ENCODE peak calls at places on chromosomes 6 and 20, in six cellular contexts. S is HCEC 1CT; T is ecto neural progenitor cell; V is stimulated activated CD4-positive, alpha-beta T cell treated with anti-CD3 and anti-CD28 coated beads, Interleukin-1b, Interleukin-23, amount 100 ng/mL, for 1 hour; P is activated T-cell treated with anti-CD3 and anti-CD28 coated beads, Interleukin-2, amount 50 U/mL, for 24 hours; F is EH. N is an unnamed sample.

GRCh38 chr6:150327117-150327774 is 41.6 kb upstream of the IYD start:
- DNase-seq in V (no peak), F (no peak), P (no peak), S (no peak), T (no peak), N (no peak)

GRCh38 chr6:45655630-45656422 is 278.1 kb upstream of the SUPT3H start:
- DNase-seq in V (no peak), P (no peak), S (peak; percentile 100), T (no peak), F (peak; percentile 100), N (no peak)

GRCh38 chr6:119323926-119324325 is 25.6 kb downstream of the MAN1A1 start:
- DNase-seq in S (no peak), F (no peak), V (no peak), P (no peak), T (no peak), N (no peak)

GRCh38 chr6:86888311-86888710 is 49.0 kb upstream of the HTR1E start:
- DNase-seq in P (no peak), F (no peak), V (no peak), S (no peak), T (no peak), N (no peak)

GRCh38 chr6:46998436-46999017 is 43.6 kb downstream of the ADGRF1 start:
- DNase-seq in P (no peak), S (no peak), F (peak; percentile 36), V (no peak), T (no peak), N (no peak)

GRCh38 chr6:30463651-30464618 is 25.4 kb upstream of the HLA-E start:
- DNase-seq in F (peak; percentile 68), V (no peak), S (peak; percentile 30), P (peak; percentile 73), T (no peak), N (no peak)

GRCh38 chr6:150069707-150070106 is 786 bp upstream of the ULBP3 start:
- DNase-seq in V (no peak), T (peak; percentile 53), S (no peak), F (no peak), P (no peak), N (peak; percentile 69)

GRCh38 chr6:1377526-1378223 is 11.7 kb upstream of the FOXF2 start:
- DNase-seq in F (no peak), V (no peak), S (no peak), P (no peak), T (no peak), N (no peak)

GRCh38 chr6:13724174-13724573 is 12.5 kb upstream of the RANBP9 start:
- DNase-seq in P (no peak), T (no peak), F (peak; percentile 17), V (no peak), S (no peak), N (no peak)

GRCh38 chr6:24666616-24667377 is at the start of the genes ACOT13 and TDP2:
- DNase-seq in P (peak; percentile 96), S (peak; percentile 95), V (peak; percentile 92), T (peak; percentile 98), F (peak; percentile 97), N (peak; percentile 97)

GRCh38 chr6:150149146-150149545 is 6.3 kb downstream of the PPP1R14C start:
- DNase-seq in S (no peak), F (no peak), P (no peak), V (no peak), T (no peak), N (no peak)

GRCh38 chr6:109947001-109947400 is 31.1 kb upstream of the GPR6 start:
- DNase-seq in P (no peak), F (no peak), S (no peak), V (no peak), T (no peak), N (no peak)

GRCh38 chr6:16276991-16277981 is 38.9 kb downstream of the GMPR start:
- DNase-seq in V (no peak), S (peak; percentile 86), T (peak; percentile 81), P (no peak), F (peak; percentile 94), N (peak; percentile 48)

GRCh38 chr20:9615766-9616454 is 101.5 kb downstream of the LAMP5 start:
- DNase-seq in S (no peak), V (no peak), F (no peak), T (no peak), P (no peak), N (no peak)

GRCh38 chr6:111950661-111951426 is 77.6 kb upstream of the FYN start:
- DNase-seq in F (peak; percentile 76), S (no peak), T (no peak), P (no peak), V (no peak), N (no peak)

GRCh38 chr6:136113736-136114173 is 136.4 kb downstream of the MTFR2 start:
- DNase-seq in P (no peak), V (no peak), F (peak; percentile 86), T (peak; percentile 73), S (peak; percentile 67), N (peak; percentile 49)

GRCh38 chr6:138289739-138290138 is 71.4 kb upstream of the PBOV1 start:
- DNase-seq in T (no peak), V (no peak), F (peak; percentile 15), P (no peak), S (no peak), N (peak; percentile 34)

GRCh38 chr6:151051164-151051563 is 185.7 kb downstream of the MTHFD1L start:
- DNase-seq in S (no peak), V (no peak), P (no peak), T (peak; percentile 12), F (no peak), N (no peak)

GRCh38 chr6:39380837-39381534 is 58.5 kb upstream of the KCNK16 start:
- DNase-seq in T (no peak), V (no peak), F (no peak), S (no peak), P (no peak), N (no peak)

GRCh38 chr6:17418281-17419188 is 25.1 kb downstream of the CAP2 start:
- DNase-seq in P (no peak), F (peak; percentile 92), T (no peak), S (peak; percentile 25), V (no peak), N (no peak)

GRCh38 chr6:125285936-125286335 is 15.8 kb downstream of the HDDC2 start:
- DNase-seq in T (no peak), P (no peak), V (no peak), S (no peak), F (no peak), N (no peak)

N was measured in glutamatergic neuron.